ENCODE peak calls at places on chromosomes 11 and 22, in ten cellular contexts. T, N, V, F, E, L, H, Z, P and X are unnamed samples. For H3K79me2, the result is how much of the 10 kb centered on the place peaks cover.

GRCh38 chr11:117823941-117824420 is 563 bp downstream of the FXYD2 start:
- DNase-seq in T (no peak), Z (no peak), N (no peak), P (no peak), F (no peak), V (no peak), H (no peak), E (no peak), L (peak), X (no peak)

GRCh38 chr22:39462443-39463147 is 5.8 kb downstream of the MGAT3 start:
- DNase-seq in H (peak), P (peak), N (peak), E (no peak), T (no peak), Z (peak), L (no peak), V (no peak), F (peak), X (no peak)

GRCh38 chr22:49207008-49207775 is 620.5 kb downstream of the BRD1 start:
- DNase-seq in L (no peak), P (no peak), V (no peak), T (no peak), H (no peak), F (no peak), E (no peak), N (no peak), Z (no peak), X (no peak)

GRCh38 chr22:49213731-49214352 is 613.8 kb downstream of the BRD1 start:
- DNase-seq in Z (no peak), H (no peak), P (no peak), T (no peak), N (no peak), V (no peak), L (no peak), E (no peak), F (no peak), X (no peak)

GRCh38 chr11:114209343-114209742 is 86.9 kb upstream of the NNMT start:
- DNase-seq in E (no peak), L (no peak), N (no peak), T (no peak), V (no peak), Z (no peak), H (no peak), F (peak), P (no peak), X (no peak)

GRCh38 chr11:70400643-70401042 is 2.3 kb downstream of the CTTN start:
- DNase-seq in V (no peak), P (no peak), H (no peak), F (no peak), N (peak), T (no peak), E (no peak), L (no peak), Z (no peak), X (no peak)

GRCh38 chr11:87036756-87037449 is 831 bp upstream of the TMEM135 start:
- DNase-seq in T (peak), F (no peak), E (no peak), P (no peak), N (peak), L (no peak), Z (peak), V (no peak), H (no peak), X (no peak)

GRCh38 chr11:63868399-63869064 is 29.6 kb downstream of the MARK2 start:
- DNase-seq in L (no peak), T (no peak), V (no peak), H (peak), P (no peak), Z (no peak), F (no peak), E (no peak), N (no peak), X (no peak)

GRCh38 chr22:24094966-24095365 is 83.9 kb downstream of the CABIN1 start:
- DNase-seq in N (no peak), L (no peak), H (no peak), T (no peak), P (no peak), F (no peak), V (no peak), Z (no peak), E (no peak), X (no peak)

GRCh38 chr11:94525933-94526332 is 13.7 kb downstream of the C11orf97 start:
- DNase-seq in L (peak), T (peak), F (peak), Z (peak), H (no peak), P (no peak), V (no peak), N (peak), E (peak), X (no peak)

GRCh38 chr11:33273656-33274055 is 16.5 kb downstream of the HIPK3 start:
- DNase-seq in V (no peak), H (no peak), L (no peak), E (no peak), Z (no peak), P (no peak), T (no peak), N (no peak), F (no peak), X (no peak)

GRCh38 chr11:127182586-127183203 is 182.1 kb upstream of the KIRREL3 start:
- DNase-seq in H (peak), T (no peak), F (no peak), E (no peak), P (peak), V (no peak), L (no peak), Z (no peak), N (no peak), X (no peak)

GRCh38 chr11:50080256-50080655 is 47.6 kb downstream of the OR4C45 start:
- DNase-seq in F (no peak), E (no peak), P (no peak), Z (no peak), H (no peak), V (no peak), L (no peak), T (no peak), N (no peak), X (no peak)

GRCh38 chr11:85941380-85941973 is 86.3 kb downstream of the CCDC83 start:
- DNase-seq in H (peak), T (peak), F (peak), V (no peak), Z (peak), E (peak), N (peak), L (peak), P (peak), X (peak)

GRCh38 chr11:955154-956049 is 29.7 kb downstream of the AP2A2 start:
- DNase-seq in V (no peak), E (no peak), Z (no peak), L (no peak), T (peak), H (no peak), N (no peak), P (peak), F (no peak), X (no peak)
- H3K27ac ChIP-seq in V (no peak), E (no peak), Z (no peak), L (no peak), T (peak), H (no peak), N (peak), P (no peak), F (peak), X (no peak)

GRCh38 chr11:75954039-75954438 is 139.0 kb downstream of the UVRAG start:
- DNase-seq in E (no peak), V (no peak), L (no peak), N (no peak), Z (no peak), P (no peak), H (no peak), T (peak), F (no peak), X (no peak)

GRCh38 chr11:75955443-75955842 is 140.4 kb downstream of the UVRAG start:
- DNase-seq in Z (peak), T (no peak), L (no peak), E (no peak), V (no peak), F (no peak), P (no peak), N (no peak), H (no peak), X (no peak)

DNA sequence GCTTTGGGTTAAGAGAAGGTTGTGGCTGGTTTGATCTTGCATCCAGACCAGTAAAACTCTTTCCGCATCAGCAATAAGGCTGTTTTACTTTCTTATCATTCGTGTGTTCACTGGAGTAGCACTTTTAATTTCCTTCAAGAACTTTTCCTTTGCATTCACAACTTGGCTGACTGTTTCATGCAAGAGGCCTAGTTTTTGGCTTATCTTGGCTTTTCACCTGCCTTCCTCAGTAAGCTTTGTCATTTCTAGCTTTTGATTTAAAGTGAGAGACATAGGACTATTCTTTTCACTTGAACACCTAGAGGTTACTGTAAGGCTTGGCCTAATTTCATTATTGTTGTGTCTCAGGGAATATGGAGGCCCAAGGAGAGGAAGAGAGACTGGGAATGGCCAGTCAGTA is 144.5 kb downstream of the UVRAG start:
- DNase-seq in F (no peak), Z (peak), H (no peak), L (no peak), V (no peak), T (no peak), P (no peak), N (no peak), E (no peak), X (no peak)
- H3K79me2 ChIP-seq in F (under half), Z (under half), H (under half), L (under half), V (under half), T (under half), P (under half), N (under half), E (under half), X (under half)

GRCh38 chr11:67627788-67628624 is 1.7 kb downstream of the NUDT8 start:
- DNase-seq in T (no peak), N (no peak), Z (no peak), V (no peak), F (no peak), E (no peak), L (no peak), H (peak), P (no peak), X (no peak)

GRCh38 chr11:67627394-67627787 is 2.3 kb downstream of the NUDT8 start:
- DNase-seq in E (no peak), F (no peak), L (no peak), T (no peak), V (no peak), P (no peak), Z (no peak), N (no peak), H (no peak), X (no peak)

GRCh38 chr11:67629386-67630229 is at the start of gene NUDT8:
- DNase-seq in P (peak), T (peak), H (peak), L (peak), Z (peak), N (peak), E (peak), F (peak), V (peak), X (peak)

GRCh38 chr11:67630230-67630942 is 649 bp upstream of the NUDT8 start:
- DNase-seq in Z (peak), E (peak), F (peak), T (peak), V (peak), H (peak), L (peak), P (peak), N (peak), X (peak)

GRCh38 chr11:67628710-67629385 is 889 bp downstream of the NUDT8 start:
- DNase-seq in E (no peak), P (no peak), V (no peak), Z (no peak), T (no peak), H (peak), F (no peak), N (no peak), L (no peak), X (peak)
- H3K27ac ChIP-seq in E (no peak), P (no peak), V (peak), Z (peak), T (no peak), H (no peak), F (no peak), N (no peak), L (no peak), X (peak)

GRCh38 chr22:40585205-40585778 is 51.2 kb downstream of the MRTFA start:
- DNase-seq in H (no peak), F (no peak), T (no peak), N (no peak), E (no peak), P (no peak), L (no peak), V (no peak), Z (no peak), X (no peak)
- H3K79me2 ChIP-seq in H (under half), F (under half), T (half or more), N (under half), E (half or more), P (under half), L (half or more), V (under half), Z (under half), X (under half)

GRCh38 chr11:38461751-38462150 is 1863.7 kb upstream of the RAG2 start:
- DNase-seq in T (no peak), E (no peak), H (no peak), N (no peak), P (no peak), L (no peak), V (no peak), F (no peak), Z (no peak), X (no peak)
- H3K27ac ChIP-seq in T (no peak), E (no peak), H (no peak), N (no peak), P (no peak), L (no peak), V (no peak), F (no peak), Z (no peak), X (no peak)

DNA sequence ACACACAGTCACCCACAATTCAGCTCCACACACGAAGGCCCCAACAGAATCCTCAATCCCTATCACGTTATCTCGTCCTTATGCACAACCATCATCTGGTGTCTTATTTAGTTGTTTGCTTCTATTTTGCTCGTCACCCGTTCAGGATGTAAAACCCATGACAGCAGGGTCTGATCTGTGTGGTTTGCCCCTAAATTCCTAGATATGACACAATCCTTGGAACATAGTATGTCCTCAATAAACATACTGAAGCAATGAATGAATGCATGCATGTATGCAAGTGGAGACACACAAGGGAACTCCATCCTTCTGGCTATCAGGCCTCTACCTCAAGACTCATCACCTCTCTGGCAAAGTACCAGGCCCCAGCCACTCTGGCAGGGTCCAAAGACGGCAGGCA is 20.2 kb downstream of the STARD10 start:
- DNase-seq in Z (no peak), N (no peak), F (no peak), P (no peak), L (peak), E (no peak), T (no peak), H (no peak), V (no peak), X (no peak)
- H3K79me2 ChIP-seq in Z (under half), N (under half), F (under half), P (under half), L (under half), E (under half), T (under half), H (under half), V (under half), X (under half)

GRCh38 chr11:36375348-36376314 is 79.5 kb downstream of the PRR5L start:
- DNase-seq in F (peak), E (no peak), P (peak), T (no peak), N (peak), L (no peak), V (no peak), Z (no peak), H (peak), X (no peak)
- H3K27ac ChIP-seq in F (no peak), E (no peak), P (no peak), T (no peak), N (no peak), L (peak), V (no peak), Z (no peak), H (no peak), X (no peak)